ENCODE peak calls at places on chromosome X, in four cellular contexts. One of them, this sample, is unnamed.

GRCh38 chrX:40062525-40063193 is 35.1 kb downstream of the BCOR start:
- DNase-seq in NAMALWA: no peak
- DNase-seq in HCT116: no peak
- DNase-seq in ELR: no peak
- DNase-seq in this sample: no peak

GRCh38 chrX:39242187-39242586 is 440.9 kb downstream of the MID1IP1 start:
- DNase-seq in NAMALWA: peak
- DNase-seq in HCT116: peak
- DNase-seq in ELR: peak
- DNase-seq in this sample: no peak

GRCh38 chrX:19836337-19836736 is 51.1 kb downstream of the SH3KBP1 start:
- DNase-seq in NAMALWA: no peak
- DNase-seq in HCT116: no peak
- DNase-seq in ELR: no peak
- DNase-seq in this sample: no peak

GRCh38 chrX:103674531-103675454 is 11.7 kb downstream of the MORF4L2 start:
- DNase-seq in NAMALWA: no peak
- DNase-seq in HCT116: no peak
- DNase-seq in ELR: peak
- DNase-seq in this sample: no peak

GRCh38 chrX:15546745-15547144 is 46.1 kb downstream of the BMX start:
- DNase-seq in NAMALWA: no peak
- DNase-seq in HCT116: no peak
- DNase-seq in ELR: no peak
- DNase-seq in this sample: no peak

GRCh38 chrX:6262959-6263358 is 34.3 kb upstream of the NLGN4X start:
- DNase-seq in NAMALWA: no peak
- DNase-seq in HCT116: no peak
- DNase-seq in ELR: no peak
- DNase-seq in this sample: no peak

GRCh38 chrX:25015486-25016360 is at the start of gene ARX:
- DNase-seq in NAMALWA: peak
- DNase-seq in HCT116: peak
- DNase-seq in ELR: peak
- DNase-seq in this sample: no peak

GRCh38 chrX:10111364-10112148 is 45.2 kb upstream of the CLCN4 start:
- DNase-seq in NAMALWA: peak
- DNase-seq in HCT116: no peak
- DNase-seq in ELR: no peak
- DNase-seq in this sample: peak

GRCh38 chrX:150886381-150886780 is 12.1 kb downstream of the CD99L2 start:
- DNase-seq in NAMALWA: no peak
- DNase-seq in HCT116: no peak
- DNase-seq in ELR: no peak
- DNase-seq in this sample: no peak

GRCh38 chrX:75365243-75365975 is 91.5 kb downstream of the UPRT start:
- DNase-seq in NAMALWA: peak
- DNase-seq in HCT116: no peak
- DNase-seq in ELR: no peak
- DNase-seq in this sample: no peak

GRCh38 chrX:14864626-14865025 is 8.2 kb downstream of the FANCB start:
- DNase-seq in NAMALWA: no peak
- DNase-seq in HCT116: no peak
- DNase-seq in ELR: peak
- DNase-seq in this sample: no peak

GRCh38 chrX:13898084-13898483 is 81.2 kb upstream of the GPM6B start:
- DNase-seq in NAMALWA: peak
- DNase-seq in HCT116: no peak
- DNase-seq in ELR: peak
- DNase-seq in this sample: no peak

GRCh38 chrX:111180750-111181240 is 84.8 kb downstream of the PAK3 start:
- DNase-seq in NAMALWA: no peak
- DNase-seq in HCT116: no peak
- DNase-seq in ELR: no peak
- DNase-seq in this sample: no peak

GRCh38 chrX:21612154-21612553 is 46.0 kb downstream of the KLHL34 start:
- DNase-seq in NAMALWA: no peak
- DNase-seq in HCT116: no peak
- DNase-seq in ELR: no peak
- DNase-seq in this sample: no peak

GRCh38 chrX:54182194-54182863 is 725 bp downstream of the FAM120C start:
- DNase-seq in NAMALWA: peak
- DNase-seq in HCT116: peak
- DNase-seq in ELR: peak
- DNase-seq in this sample: peak

GRCh38 chrX:44036336-44036735 is 63.1 kb upstream of the NDP start:
- DNase-seq in NAMALWA: no peak
- DNase-seq in HCT116: no peak
- DNase-seq in ELR: peak
- DNase-seq in this sample: no peak

GRCh38 chrX:19272452-19272851 is 71.3 kb upstream of the PDHA1 start:
- DNase-seq in NAMALWA: no peak
- DNase-seq in HCT116: no peak
- DNase-seq in ELR: no peak
- DNase-seq in this sample: no peak

GRCh38 chrX:39152106-39152649 is 350.9 kb downstream of the MID1IP1 start:
- DNase-seq in NAMALWA: peak
- DNase-seq in HCT116: no peak
- DNase-seq in ELR: peak
- DNase-seq in this sample: peak

GRCh38 chrX:141989802-141990201 is 86.1 kb downstream of the MAGEC1 start:
- DNase-seq in NAMALWA: no peak
- DNase-seq in HCT116: no peak
- DNase-seq in ELR: peak
- DNase-seq in this sample: no peak

GRCh38 chrX:107691024-107691448 is 62.7 kb downstream of the PRPS1 start:
- DNase-seq in NAMALWA: no peak
- DNase-seq in HCT116: no peak
- DNase-seq in ELR: no peak
- DNase-seq in this sample: no peak

GRCh38 chrX:46979340-46979739 is 67.1 kb downstream of the JADE3 start:
- DNase-seq in NAMALWA: no peak
- DNase-seq in HCT116: peak
- DNase-seq in ELR: peak
- DNase-seq in this sample: no peak

GRCh38 chrX:103828529-103828928 is 3.5 kb downstream of the RAB9B start:
- DNase-seq in NAMALWA: no peak
- DNase-seq in HCT116: no peak
- DNase-seq in ELR: no peak
- DNase-seq in this sample: no peak

GRCh38 chrX:72003811-72004750 is 93.4 kb downstream of the NHSL2 start:
- DNase-seq in NAMALWA: no peak
- DNase-seq in HCT116: peak
- DNase-seq in ELR: peak
- DNase-seq in this sample: no peak

GRCh38 chrX:133365886-133366611 is 49.2 kb downstream of the GPC4 start:
- DNase-seq in NAMALWA: no peak
- DNase-seq in HCT116: no peak
- DNase-seq in ELR: no peak
- DNase-seq in this sample: no peak

GRCh38 chrX:23694606-23695005 is 27.3 kb downstream of the PRDX4 start:
- DNase-seq in NAMALWA: peak
- DNase-seq in HCT116: peak
- DNase-seq in ELR: peak
- DNase-seq in this sample: no peak

GRCh38 chrX:13469963-13470679 is 99.3 kb upstream of the EGFL6 start:
- DNase-seq in NAMALWA: no peak
- DNase-seq in HCT116: no peak
- DNase-seq in ELR: peak
- DNase-seq in this sample: no peak

GRCh38 chrX:131734621-131735020 is 190.7 kb downstream of the OR13H1 start:
- DNase-seq in NAMALWA: no peak
- DNase-seq in HCT116: no peak
- DNase-seq in ELR: peak
- DNase-seq in this sample: no peak

GRCh38 chrX:21590012-21590776 is 67.9 kb downstream of the KLHL34 start:
- DNase-seq in NAMALWA: no peak
- DNase-seq in HCT116: no peak
- DNase-seq in ELR: no peak
- DNase-seq in this sample: no peak

GRCh38 chrX:130575831-130576404 is 174.1 kb downstream of the RBMX2 start:
- DNase-seq in NAMALWA: peak
- DNase-seq in HCT116: peak
- DNase-seq in ELR: peak
- DNase-seq in this sample: no peak

GRCh38 chrX:13194291-13195103 is 125.4 kb downstream of the ATXN3L start:
- DNase-seq in NAMALWA: peak
- DNase-seq in HCT116: no peak
- DNase-seq in ELR: no peak
- DNase-seq in this sample: no peak

GRCh38 chrX:49106930-49107329 is 16.6 kb downstream of the GPKOW start:
- DNase-seq in NAMALWA: peak
- DNase-seq in HCT116: no peak
- DNase-seq in ELR: peak
- DNase-seq in this sample: no peak

GRCh38 chrX:119516157-119516702 is 48.0 kb downstream of the SLC25A5 start:
- DNase-seq in NAMALWA: peak
- DNase-seq in HCT116: peak
- DNase-seq in ELR: peak
- DNase-seq in this sample: no peak

GRCh38 chrX:129731228-129731627 is 7.6 kb upstream of the XPNPEP2 start:
- DNase-seq in NAMALWA: no peak
- DNase-seq in HCT116: no peak
- DNase-seq in ELR: no peak
- DNase-seq in this sample: no peak

GRCh38 chrX:73270753-73271152 is 56.1 kb upstream of the NAP1L2 start:
- DNase-seq in NAMALWA: no peak
- DNase-seq in HCT116: no peak
- DNase-seq in ELR: no peak
- DNase-seq in this sample: no peak

GRCh38 chrX:68419934-68420333 is 13.4 kb downstream of the OPHN1 start:
- DNase-seq in NAMALWA: no peak
- DNase-seq in HCT116: no peak
- DNase-seq in ELR: no peak
- DNase-seq in this sample: no peak

GRCh38 chrX:136446208-136446607 is 41.5 kb upstream of the BRS3 start:
- DNase-seq in NAMALWA: no peak
- DNase-seq in HCT116: no peak
- DNase-seq in ELR: no peak
- DNase-seq in this sample: no peak

GRCh38 chrX:41475611-41476241 is 28.6 kb downstream of the NYX start:
- DNase-seq in NAMALWA: no peak
- DNase-seq in HCT116: no peak
- DNase-seq in ELR: no peak
- DNase-seq in this sample: no peak

GRCh38 chrX:110418220-110418856 is 59.7 kb downstream of the RTL9 start:
- DNase-seq in NAMALWA: no peak
- DNase-seq in HCT116: no peak
- DNase-seq in ELR: peak
- DNase-seq in this sample: no peak

GRCh38 chrX:41827886-41828285 is 95.5 kb downstream of the CASK start:
- DNase-seq in NAMALWA: no peak
- DNase-seq in HCT116: no peak
- DNase-seq in ELR: no peak
- DNase-seq in this sample: no peak